ENCODE peak calls at places on chromosomes 5 and 9, in nine cellular contexts. F is fibroblast of villous mesenchyme, G is heart right ventricle, P is mammary epithelial cell, Y is mucosa of descending colon, R is iPS DF 6.9, J is right lobe of liver, D is fibroblast of lung, O is GM06990. U is an unnamed sample.

GRCh38 chr5:160539431-160539830 is 117.8 kb downstream of the PTTG1 start:
- DNase-seq in F (no peak), G (no peak), P (peak; percentile 80), Y (no peak), R (no peak), J (no peak), D (no peak), O (no peak), U (no peak)

GRCh38 chr5:32794086-32794485 is 83.0 kb downstream of the NPR3 start:
- DNase-seq in F (peak; percentile 16), G (no peak), P (no peak), Y (no peak), R (no peak), J (no peak), D (peak; percentile 47), O (no peak), U (no peak)

GRCh38 chr5:133082128-133082527 is 30.3 kb downstream of the HSPA4 start:
- DNase-seq in F (no peak), G (no peak), P (no peak), Y (no peak), R (no peak), J (no peak), D (peak; percentile 16), O (no peak), U (no peak)

GRCh38 chr5:137392261-137392660 is 106.9 kb downstream of the SPOCK1 start:
- DNase-seq in F (no peak), G (no peak), P (no peak), Y (no peak), R (no peak), J (no peak), D (no peak), O (no peak), U (no peak)

GRCh38 chr5:129903466-129904101 is 681 bp upstream of the CHSY3 start:
- DNase-seq in F (no peak), G (no peak), P (peak; percentile 3), Y (no peak), R (no peak), J (no peak), D (no peak), O (no peak), U (no peak)

GRCh38 chr5:54832846-54833245 is 152.5 kb downstream of the ESM1 start:
- DNase-seq in F (peak; percentile 59), G (no peak), P (no peak), Y (no peak), R (no peak), J (no peak), D (no peak), O (no peak), U (no peak)

GRCh38 chr9:80040457-80040856 is 468.7 kb downstream of the TLE4 start:
- DNase-seq in F (no peak), G (no peak), P (no peak), Y (no peak), R (no peak), J (no peak), D (no peak), O (no peak), U (no peak)

GRCh38 chr9:135716045-135716444 is 14.1 kb downstream of the KCNT1 start:
- DNase-seq in F (no peak), G (no peak), P (no peak), Y (no peak), R (no peak), J (no peak), D (no peak), O (no peak), U (no peak)

GRCh38 chr9:126666155-126666803 is 52.6 kb downstream of the LMX1B start:
- DNase-seq in F (no peak), G (no peak), P (no peak), Y (no peak), R (no peak), J (no peak), D (no peak), O (no peak), U (no peak)

GRCh38 chr5:173848986-173849596 is 39.1 kb upstream of the CPEB4 start:
- DNase-seq in F (no peak), G (no peak), P (peak; percentile 67), Y (no peak), R (no peak), J (no peak), D (no peak), O (no peak), U (no peak)

GRCh38 chr9:127977877-127978647 is 2.7 kb downstream of the EEIG1 start:
- DNase-seq in F (peak; percentile 94), G (peak; percentile 52), P (peak; percentile 32), Y (peak; percentile 74), R (no peak), J (no peak), D (peak; percentile 83), O (no peak), U (no peak)

GRCh38 chr5:67350185-67350584 is 153.6 kb upstream of the CD180 start:
- DNase-seq in F (no peak), G (no peak), P (no peak), Y (no peak), R (no peak), J (no peak), D (no peak), O (no peak), U (no peak)

GRCh38 chr9:99660191-99660636 is 161.5 kb upstream of the NR4A3 start:
- DNase-seq in F (no peak), G (no peak), P (no peak), Y (no peak), R (no peak), J (peak; percentile 22), D (no peak), O (peak; percentile 80), U (no peak)

GRCh38 chr9:129501771-129502324 is 119.1 kb downstream of the C9orf50 start:
- DNase-seq in F (no peak), G (no peak), P (no peak), Y (no peak), R (no peak), J (no peak), D (no peak), O (no peak), U (no peak)

GRCh38 chr5:139262414-139263139 is 31.0 kb upstream of the MATR3 start:
- DNase-seq in F (peak; percentile 91), G (peak; percentile 85), P (peak; percentile 79), Y (peak; percentile 84), R (peak; percentile 79), J (peak; percentile 75), D (peak; percentile 92), O (peak; percentile 41), U (peak; percentile 71)

GRCh38 chr9:38030658-38031057 is 38.4 kb downstream of the SHB start:
- DNase-seq in F (no peak), G (no peak), P (no peak), Y (no peak), R (no peak), J (no peak), D (no peak), O (no peak), U (no peak)

GRCh38 chr9:89558500-89558899 is 46.3 kb upstream of the GADD45G start:
- DNase-seq in F (no peak), G (no peak), P (no peak), Y (no peak), R (no peak), J (no peak), D (no peak), O (no peak), U (no peak)

GRCh38 chr9:89555016-89555415 is 49.8 kb upstream of the GADD45G start:
- DNase-seq in F (no peak), G (no peak), P (no peak), Y (no peak), R (no peak), J (no peak), D (no peak), O (no peak), U (no peak)

GRCh38 chr9:89553451-89554020 is 51.3 kb upstream of the GADD45G start:
- DNase-seq in F (no peak), G (no peak), P (no peak), Y (no peak), R (no peak), J (no peak), D (no peak), O (no peak), U (no peak)

GRCh38 chr9:89554307-89554706 is 50.5 kb upstream of the GADD45G start:
- DNase-seq in F (no peak), G (no peak), P (no peak), Y (no peak), R (no peak), J (no peak), D (no peak), O (no peak), U (no peak)

DNA sequence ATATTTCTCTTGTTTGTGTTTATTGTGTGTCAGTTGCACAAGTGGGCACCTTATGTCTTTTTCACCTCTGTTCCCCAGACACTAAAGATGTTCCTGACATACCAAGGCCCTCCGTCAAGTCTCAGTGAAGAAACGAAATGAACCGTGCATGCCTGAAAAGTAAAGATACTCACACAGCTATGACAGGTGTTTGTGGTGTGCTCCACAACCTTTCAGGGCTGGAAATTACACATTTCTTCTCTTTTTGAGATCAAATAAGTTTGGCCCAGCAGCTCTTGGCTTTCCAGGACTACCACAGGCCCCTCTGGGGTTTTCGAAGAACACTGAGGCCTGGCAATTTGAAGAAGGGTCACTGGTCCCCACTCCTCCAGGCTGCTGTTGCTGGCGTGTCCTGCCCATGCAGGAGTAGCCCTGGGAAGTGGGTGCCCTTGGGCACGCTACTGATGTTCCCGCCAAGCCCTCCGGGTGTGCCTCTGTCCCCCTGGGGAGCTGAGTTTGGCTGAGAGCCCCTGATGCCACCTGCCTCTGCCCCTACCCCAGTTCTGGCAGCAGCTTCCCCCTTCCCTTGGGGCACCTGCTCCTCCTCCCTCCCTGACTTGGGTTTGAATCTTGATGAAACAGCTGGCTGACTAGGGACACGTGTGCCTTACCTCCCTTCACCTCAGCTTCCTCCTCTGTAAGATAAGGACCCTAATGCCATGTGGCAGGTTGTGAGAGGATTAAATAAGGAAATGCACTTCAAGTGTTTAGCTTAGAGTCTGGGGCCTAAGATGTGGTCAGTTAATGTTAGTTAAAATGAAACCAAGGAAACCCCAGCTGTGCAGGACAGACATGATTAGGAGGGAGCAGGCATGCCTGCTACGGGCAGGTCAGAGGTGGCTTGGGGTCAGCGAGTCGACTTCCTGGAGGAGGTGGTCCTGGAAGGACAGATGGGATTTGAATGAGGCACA is 49.1 kb upstream of the GADD45G start:
- DNase-seq in F (peak; percentile 59), G (no peak), P (no peak), Y (no peak), R (no peak), J (no peak), D (no peak), O (no peak), U (no peak)
- H3K4me3 ChIP-seq in F (no peak overlapping the region), G (no peak overlapping the region), P (no peak overlapping the region), Y (no peak overlapping the region), R (no peak overlapping the region), J (peak overlapping the region; percentile 9), D (no peak overlapping the region), O (no peak overlapping the region), U (no peak overlapping the region)

GRCh38 chr9:130944510-130945058 is 5.5 kb upstream of the FIBCD1 start:
- DNase-seq in F (no peak), G (no peak), P (no peak), Y (no peak), R (no peak), J (no peak), D (no peak), O (no peak), U (no peak)
- H3K4me3 ChIP-seq in F (no peak overlapping the region), G (no peak overlapping the region), P (no peak overlapping the region), Y (no peak overlapping the region), R (no peak overlapping the region), J (no peak overlapping the region), D (no peak overlapping the region), O (no peak overlapping the region), U (no peak overlapping the region)

GRCh38 chr5:2755371-2755715 is 3.9 kb upstream of the IRX2 start:
- DNase-seq in F (no peak), G (no peak), P (peak; percentile 12), Y (no peak), R (no peak), J (no peak), D (no peak), O (no peak), U (no peak)
- H3K4me3 ChIP-seq in F (no peak overlapping the region), G (no peak overlapping the region), P (no peak overlapping the region), Y (no peak overlapping the region), R (no peak overlapping the region), J (no peak overlapping the region), D (peak overlapping the region; percentile 50), O (no peak overlapping the region), U (no peak overlapping the region)

GRCh38 chr9:91946825-91947224 is 3.2 kb downstream of the ROR2 start:
- DNase-seq in F (peak; percentile 86), G (no peak), P (no peak), Y (no peak), R (no peak), J (no peak), D (peak; percentile 47), O (no peak), U (no peak)
- H3K4me3 ChIP-seq in F (peak overlapping the region; percentile 21), G (no peak overlapping the region), P (no peak overlapping the region), Y (no peak overlapping the region), R (no peak overlapping the region), J (no peak overlapping the region), D (no peak overlapping the region), O (no peak overlapping the region), U (no peak overlapping the region)

U was measured in Panc1.